ENCODE peak calls at places on chromosome X, in seven cellular contexts. D is osteoblast; T is CD4-positive, alpha-beta T cell; K is tibial artery; M is breast epithelium; E is IMR-90; G is A549. C is an unnamed sample.

GRCh38 chrX:1582686-1583437 is 8.5 kb upstream of the AKAP17A start:
- DNase-seq in E (no peak), K (no peak), M (no peak), T (peak), D (peak), G (peak), C (no peak)

GRCh38 chrX:102669526-102669925 is 18.2 kb downstream of the GPRASP1 start:
- DNase-seq in M (no peak), D (no peak), E (no peak), K (no peak), G (no peak), T (no peak), C (no peak)

GRCh38 chrX:41381685-41382084 is 47.7 kb downstream of the DDX3X start:
- DNase-seq in E (peak), D (peak), K (peak), T (no peak), M (no peak), G (peak), C (no peak)

GRCh38 chrX:2829469-2830246 is 928 bp downstream of the GYG2 start:
- DNase-seq in T (no peak), G (no peak), M (no peak), E (no peak), D (peak), K (no peak), C (no peak)

GRCh38 chrX:110049096-110049495 is 46.2 kb downstream of the TMEM164 start:
- DNase-seq in E (no peak), K (no peak), D (no peak), G (no peak), M (no peak), T (no peak), C (no peak)

GRCh38 chrX:46044486-46044885 is 500.7 kb downstream of the ZNF674 start:
- DNase-seq in M (no peak), K (no peak), G (no peak), T (no peak), E (no peak), D (no peak), C (no peak)

GRCh38 chrX:1249101-1249887 is 19.3 kb upstream of the CSF2RA start:
- DNase-seq in K (peak), D (peak), G (peak), T (peak), E (no peak), M (no peak), C (no peak)

GRCh38 chrX:112008724-112009123 is 73.9 kb downstream of the TRPC5 start:
- DNase-seq in M (no peak), G (no peak), E (no peak), T (no peak), K (no peak), D (no peak), C (no peak)

GRCh38 chrX:1261285-1261684 is 7.3 kb upstream of the CSF2RA start:
- DNase-seq in M (no peak), G (no peak), D (no peak), E (no peak), K (no peak), T (no peak), C (no peak)

GRCh38 chrX:76454456-76454927 is 27.0 kb downstream of the MAGEE1 start:
- DNase-seq in G (peak), T (no peak), D (no peak), M (no peak), E (peak), K (no peak), C (no peak)

GRCh38 chrX:79161655-79162054 is 17.2 kb downstream of the GPR174 start:
- DNase-seq in K (no peak), D (no peak), T (no peak), M (no peak), E (no peak), G (no peak), C (no peak)

GRCh38 chrX:150036181-150036580 is 97.9 kb upstream of the EOLA2 start:
- DNase-seq in M (no peak), K (no peak), G (peak), E (peak), D (peak), T (no peak), C (no peak)

GRCh38 chrX:130173190-130173895 is 1.6 kb downstream of the RAB33A start:
- DNase-seq in M (no peak), K (peak), T (no peak), G (no peak), D (peak), E (peak), C (peak)

GRCh38 chrX:130170752-130171445 is 863 bp upstream of the RAB33A start:
- DNase-seq in G (peak), K (peak), E (no peak), M (no peak), T (peak), D (peak), C (peak)

GRCh38 chrX:130172127-130172834 is 519 bp downstream of the RAB33A start:
- DNase-seq in G (no peak), D (no peak), T (no peak), M (no peak), K (no peak), E (no peak), C (no peak)

GRCh38 chrX:130174051-130174704 is 2.4 kb downstream of the RAB33A start:
- DNase-seq in G (no peak), E (peak), T (no peak), K (peak), D (peak), M (no peak), C (no peak)

GRCh38 chrX:130171446-130172126 is at the start of gene RAB33A:
- DNase-seq in G (no peak), M (no peak), E (no peak), D (peak), T (peak), K (peak), C (peak)
- H3K27ac ChIP-seq in G (peak), M (peak), E (no peak), D (no peak), T (peak), K (peak), C (peak)

GRCh38 chrX:63918611-63919010 is 133.6 kb upstream of the ARHGEF9 start:
- DNase-seq in T (no peak), M (no peak), E (no peak), K (no peak), D (no peak), G (peak), C (no peak)

GRCh38 chrX:63920875-63921274 is 135.9 kb upstream of the ARHGEF9 start:
- DNase-seq in D (no peak), E (no peak), T (no peak), G (no peak), K (no peak), M (no peak), C (no peak)

GRCh38 chrX:63917296-63917695 is 132.3 kb upstream of the ARHGEF9 start:
- DNase-seq in D (no peak), G (no peak), M (no peak), T (no peak), K (no peak), E (no peak), C (no peak)

GRCh38 chrX:63919081-63919480 is 134.1 kb upstream of the ARHGEF9 start:
- DNase-seq in T (no peak), D (no peak), G (no peak), M (no peak), K (no peak), E (no peak), C (no peak)

GRCh38 chrX:63922221-63922620 is 137.2 kb upstream of the ARHGEF9 start:
- DNase-seq in T (no peak), K (no peak), D (no peak), M (no peak), G (peak), E (peak), C (no peak)
- H3K27ac ChIP-seq in T (no peak), K (peak), D (peak), M (no peak), G (peak), E (no peak), C (no peak)

DNA sequence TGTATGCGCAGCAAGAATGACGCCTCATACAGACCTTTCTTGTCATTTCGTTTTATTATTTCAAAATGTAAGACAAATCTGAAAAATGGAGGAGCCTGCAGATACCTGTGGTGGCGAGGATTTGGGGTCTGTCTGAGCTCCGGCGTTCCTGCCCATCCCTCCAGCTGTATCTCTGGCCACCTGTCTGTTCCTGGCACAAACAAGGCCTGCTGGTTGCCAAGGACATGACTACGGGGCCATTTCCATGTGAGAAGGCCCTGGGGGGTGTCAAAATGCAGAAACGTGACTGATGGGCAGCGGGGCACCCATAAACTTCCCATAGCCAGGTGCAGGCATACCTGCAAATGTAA is 591 bp upstream of the TSPAN7 start:
- DNase-seq in T (no peak), G (no peak), E (no peak), D (peak), K (no peak), M (no peak), C (no peak)
- H3K27ac ChIP-seq in T (no peak), G (peak), E (no peak), D (no peak), K (no peak), M (peak), C (peak)

GRCh38 chrX:4249401-4249800 is 536.0 kb upstream of the PRKX start:
- DNase-seq in K (no peak), T (no peak), M (no peak), G (no peak), D (no peak), E (no peak), C (no peak)

GRCh38 chrX:4253092-4253491 is 539.6 kb upstream of the PRKX start:
- DNase-seq in E (no peak), M (no peak), T (no peak), G (no peak), D (no peak), K (no peak), C (no peak)
- H3K27ac ChIP-seq in E (no peak), M (no peak), T (no peak), G (no peak), D (no peak), K (no peak), C (no peak)

DNA sequence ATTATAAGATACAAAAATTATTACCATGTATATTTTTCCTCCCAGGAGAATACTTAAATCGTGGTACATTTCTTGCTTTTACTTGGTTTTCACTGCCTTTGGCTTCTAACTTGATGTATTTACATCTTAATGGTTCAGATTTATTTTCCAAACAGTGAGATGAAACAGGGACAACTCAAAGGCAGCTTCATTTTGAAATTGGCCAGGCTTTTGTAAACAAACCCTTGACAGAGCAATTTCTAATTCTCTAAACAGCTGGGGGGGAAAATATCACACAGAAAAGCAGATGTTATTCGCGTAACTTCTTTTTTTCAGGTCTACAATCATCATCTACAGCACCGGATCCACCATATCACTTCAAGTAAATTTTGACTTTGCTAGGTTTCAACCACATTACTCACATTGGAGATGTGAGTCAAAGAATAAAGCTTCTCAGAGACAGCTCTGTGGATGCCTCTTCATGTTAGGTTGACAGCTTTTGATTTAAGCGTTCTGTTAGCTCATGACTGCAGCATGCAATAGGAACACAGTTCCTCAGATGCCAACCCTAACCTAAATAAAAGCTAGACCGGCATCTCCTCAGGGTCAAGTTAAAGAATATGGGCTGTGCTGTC is 26.6 kb downstream of the AMELX start:
- DNase-seq in G (no peak), K (no peak), M (no peak), D (no peak), T (no peak), E (peak), C (no peak)
- H3K27ac ChIP-seq in G (no peak), K (no peak), M (no peak), D (no peak), T (no peak), E (no peak), C (no peak)